ENCODE peak calls at places on chromosome 18, in four cellular contexts. E is prostate gland, G is IMR-90, B is cardiac fibroblast. P is an unnamed sample.
A peak's percentile ranks its signal among the peaks of the same experiment; 100 is the strongest.

GRCh38 chr18:49811151-49811938 is 2.0 kb downstream of the ACAA2 start:
- DNase-seq in E (peak; percentile 38), G (no peak), B (no peak), P (no peak)

GRCh38 chr18:78507217-78507616 is 472.4 kb upstream of the SALL3 start:
- DNase-seq in E (no peak), B (no peak), G (no peak), P (no peak)

GRCh38 chr18:28175930-28176673 is 828 bp downstream of the CDH2 start:
- DNase-seq in G (peak; percentile 27), B (peak; percentile 40), E (no peak), P (peak; percentile 38)

GRCh38 chr18:35345460-35345921 is 1.3 kb upstream of the ZNF24 start:
- DNase-seq in B (peak; percentile 66), G (no peak), E (peak; percentile 69), P (no peak)

GRCh38 chr18:27604583-27604982 is 419.5 kb upstream of the CHST9 start:
- DNase-seq in G (peak; percentile 21), B (peak; percentile 59), E (no peak), P (peak; percentile 18)

GRCh38 chr18:8548186-8548585 is 61.1 kb upstream of the RAB12 start:
- DNase-seq in G (peak; percentile 39), E (no peak), B (peak; percentile 19), P (peak; percentile 53)

GRCh38 chr18:70069965-70070364 is 122.3 kb upstream of the CD226 start:
- DNase-seq in E (no peak), B (no peak), G (no peak), P (no peak)

GRCh38 chr18:79581911-79582310 is 97.7 kb upstream of the CTDP1 start:
- DNase-seq in B (no peak), E (no peak), G (no peak), P (no peak)

GRCh38 chr18:44341759-44342158 is 338.9 kb upstream of the SETBP1 start:
- DNase-seq in G (no peak), E (no peak), B (no peak), P (peak; percentile 76)

GRCh38 chr18:72867721-72868665 is at the start of gene NETO1:
- DNase-seq in B (no peak), E (no peak), G (no peak), P (no peak)

GRCh38 chr18:46756559-46757201 is at the start of gene ST8SIA5:
- DNase-seq in G (no peak), B (no peak), E (no peak), P (no peak)

GRCh38 chr18:13266208-13267100 is 47.9 kb downstream of the LDLRAD4 start:
- DNase-seq in E (no peak), G (no peak), B (no peak), P (peak; percentile 5)

GRCh38 chr18:67483237-67483636 is 33.3 kb downstream of the DSEL start:
- DNase-seq in G (no peak), B (peak; percentile 17), E (no peak), P (peak; percentile 8)

GRCh38 chr18:21265971-21266673 is 24.1 kb downstream of the GREB1L start:
- DNase-seq in E (no peak), G (no peak), B (no peak), P (no peak)

GRCh38 chr18:58135806-58136331 is 91.8 kb downstream of the NEDD4L start:
- DNase-seq in B (peak; percentile 67), E (no peak), G (peak; percentile 74), P (peak; percentile 85)

GRCh38 chr18:68034293-68034692 is 517.8 kb upstream of the DSEL start:
- DNase-seq in B (peak; percentile 17), E (no peak), G (peak; percentile 7), P (no peak)

GRCh38 chr18:79681484-79682387 is 2.1 kb downstream of the CTDP1 start:
- DNase-seq in E (peak; percentile 61), G (no peak), B (no peak), P (no peak)

GRCh38 chr18:68826111-68826510 is 28.2 kb downstream of the CCDC102B start:
- DNase-seq in E (no peak), G (no peak), B (no peak), P (no peak)

GRCh38 chr18:54529444-54529843 is 61.6 kb upstream of the DYNAP start:
- DNase-seq in G (no peak), B (no peak), E (no peak), P (no peak)

GRCh38 chr18:9731380-9731779 is 23.3 kb downstream of the RAB31 start:
- DNase-seq in E (no peak), G (peak; percentile 88), B (no peak), P (peak; percentile 71)

GRCh38 chr18:68489018-68489792 is 225.7 kb downstream of the TMX3 start:
- DNase-seq in B (no peak), G (no peak), E (no peak), P (no peak)

GRCh38 chr18:13414102-13414501 is 195.5 kb downstream of the LDLRAD4 start:
- DNase-seq in E (no peak), B (no peak), G (no peak), P (no peak)

GRCh38 chr18:80175451-80176235 is 66.6 kb downstream of the ADNP2 start:
- DNase-seq in G (no peak), E (no peak), B (no peak), P (peak; percentile 54)

GRCh38 chr18:64119916-64120315 is 29.0 kb downstream of the LINC00305 start:
- DNase-seq in G (no peak), B (no peak), E (no peak), P (peak; percentile 26)

GRCh38 chr18:58466636-58467205 is 162.2 kb downstream of the ALPK2 start:
- DNase-seq in E (no peak), G (no peak), B (no peak), P (peak; percentile 82)

GRCh38 chr18:63848159-63848558 is 39.3 kb upstream of the SERPINB2 start:
- DNase-seq in E (peak; percentile 60), B (peak; percentile 75), G (peak; percentile 75), P (peak; percentile 73)

GRCh38 chr18:50647237-50647636 is 87.3 kb downstream of the MAPK4 start:
- DNase-seq in B (no peak), E (no peak), G (no peak), P (no peak)

GRCh38 chr18:58190842-58191530 is 147.0 kb downstream of the NEDD4L start:
- DNase-seq in G (peak; percentile 26), B (no peak), E (no peak), P (no peak)

GRCh38 chr18:39966275-39966674 is 1988.8 kb upstream of the PIK3C3 start:
- DNase-seq in B (no peak), E (no peak), G (no peak), P (peak; percentile 36)

DNA sequence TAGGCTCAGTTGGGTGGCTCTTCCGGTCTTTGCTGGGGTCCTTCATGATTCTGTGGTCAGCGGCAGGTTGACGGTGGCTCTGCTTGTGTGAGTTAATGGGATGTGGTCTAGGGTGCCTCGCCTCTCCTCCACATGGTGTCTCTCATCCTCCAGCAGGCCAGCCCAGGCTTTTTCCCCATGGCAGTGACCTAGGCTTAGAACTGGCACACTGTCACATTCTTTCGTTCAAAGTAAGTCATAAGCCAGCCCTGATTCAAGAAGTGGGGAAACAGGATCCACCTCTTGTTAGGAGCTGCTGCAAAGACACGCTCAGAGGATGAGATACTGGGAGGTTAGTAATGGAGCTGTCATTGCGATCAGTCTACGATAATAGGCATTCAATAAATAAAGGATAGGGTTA is 46.0 kb upstream of the CTIF start:
- DNase-seq in E (no peak), B (no peak), G (no peak), P (no peak)
- TF ChIP-seq CTCF in E (no peak), B (no peak), G (no peak), P (no peak)

GRCh38 chr18:24544141-24544498 is 83.7 kb downstream of the HRH4 start:
- DNase-seq in G (peak; percentile 40), E (no peak), B (peak; percentile 35), P (peak; percentile 61)
- TF ChIP-seq CTCF in G (peak; percentile 62), E (no peak), B (no peak), P (peak; percentile 46)

DNA sequence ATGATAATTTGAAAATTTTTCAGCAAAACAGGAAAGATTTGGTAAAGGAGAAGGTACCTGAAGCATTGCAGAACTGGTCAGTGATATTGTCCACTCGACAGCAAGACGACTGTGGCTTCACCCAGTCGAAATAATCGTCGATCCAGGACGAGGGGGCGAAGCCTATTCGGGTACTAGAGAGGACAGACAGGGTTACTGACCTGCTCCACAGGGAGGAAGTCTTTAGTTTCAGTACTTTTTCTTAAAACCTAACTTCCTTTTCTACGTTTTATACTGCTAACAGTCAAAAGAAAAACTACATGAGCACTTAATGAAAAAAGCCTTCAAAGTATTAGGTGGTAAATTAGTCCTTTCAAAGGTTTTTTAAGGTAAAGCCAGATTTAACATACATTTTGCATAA is 36.0 kb downstream of the RMC1 start:
- DNase-seq in B (no peak), E (no peak), G (no peak), P (no peak)
- TF ChIP-seq CTCF in B (no peak), E (no peak), G (no peak), P (no peak)

DNA sequence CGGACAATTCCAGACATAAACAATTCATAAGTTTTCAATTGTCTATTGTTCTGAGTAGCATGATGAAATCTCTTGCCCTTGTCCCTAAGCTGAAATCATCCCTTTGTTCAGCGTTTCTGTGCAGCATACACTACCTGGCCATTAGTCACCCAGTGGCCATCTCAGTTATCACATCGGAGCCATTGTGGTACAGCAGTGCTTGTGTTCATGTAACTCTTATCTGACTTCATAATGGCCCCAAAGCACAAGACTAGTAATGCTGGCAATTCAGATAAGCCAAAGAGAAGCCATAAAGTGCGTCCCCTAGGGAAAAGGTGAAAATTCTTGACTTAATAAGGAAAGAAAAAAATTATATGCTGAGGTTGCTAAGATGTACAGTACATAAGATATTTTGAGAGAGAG is 127.2 kb downstream of the FHOD3 start:
- DNase-seq in B (no peak), E (no peak), G (no peak), P (no peak)
- TF ChIP-seq CTCF in B (peak; percentile 18), E (no peak), G (no peak), P (peak; percentile 5)

GRCh38 chr18:12092398-12093229 is 1.0 kb upstream of the ANKRD62 start:
- DNase-seq in B (no peak), G (no peak), E (no peak), P (peak; percentile 24)
- TF ChIP-seq CTCF in B (no peak), G (no peak), E (no peak), P (no peak)

DNA sequence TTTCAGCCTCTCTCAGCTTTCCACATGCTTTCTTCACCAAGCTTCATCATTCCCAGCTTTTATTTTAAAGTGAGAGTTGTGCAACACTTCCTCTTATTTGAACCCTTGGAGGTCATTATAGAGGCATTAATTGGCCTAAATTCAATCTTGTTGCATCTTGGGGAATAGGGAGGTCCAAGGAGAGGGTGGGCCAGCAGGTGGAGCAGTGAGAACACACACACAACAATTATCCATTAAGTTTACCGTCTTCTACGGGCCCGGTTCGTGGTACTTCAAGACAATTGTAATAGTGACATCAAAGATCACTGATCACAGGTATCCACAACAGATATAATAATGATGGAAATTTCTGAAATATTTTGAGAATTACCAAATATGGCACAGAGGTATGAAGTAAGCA is 457.2 kb upstream of the SMIM21 start:
- DNase-seq in E (no peak), B (peak; percentile 5), G (no peak), P (no peak)
- TF ChIP-seq CTCF in E (no peak), B (no peak), G (no peak), P (no peak)

GRCh38 chr18:32468147-32468845 is 2.4 kb downstream of the GAREM1 start:
- DNase-seq in G (no peak), B (no peak), E (no peak), P (no peak)

GRCh38 chr18:32469691-32470131 is 971 bp downstream of the GAREM1 start:
- DNase-seq in G (peak; percentile 10), B (peak; percentile 19), E (no peak), P (peak; percentile 49)

GRCh38 chr18:32470136-32470712 is 458 bp downstream of the GAREM1 start:
- DNase-seq in G (peak; percentile 17), E (peak; percentile 19), B (peak; percentile 50), P (peak; percentile 35)

GRCh38 chr18:32470713-32471633 is at the start of gene GAREM1:
- DNase-seq in E (peak; percentile 96), G (peak; percentile 98), B (peak; percentile 99), P (peak; percentile 99)

GRCh38 chr18:32469190-32469611 is 1.5 kb downstream of the GAREM1 start:
- DNase-seq in B (peak; percentile 59), G (peak; percentile 36), E (peak; percentile 10), P (peak; percentile 38)
- TF ChIP-seq CTCF in B (no peak), G (no peak), E (no peak), P (peak; percentile 8)

P was measured in MCF 10A.